ENCODE peak calls at places on chromosomes 5 and 9, in ten cellular contexts. One of them, this sample, is unnamed.
A peak's percentile ranks its signal among the peaks of the same experiment; 100 is the strongest.

GRCh38 chr5:10556331-10556807 is 7.5 kb upstream of the ANKRD33B start:
- DNase-seq in GM12892: no peak
- DNase-seq in adrenal gland: no peak
- DNase-seq in ascending aorta: no peak
- DNase-seq in omental fat pad: no peak
- DNase-seq in stimulated activated CD8-positive, alpha-beta memory T cell treated with anti-CD3 and anti-CD28 coated beads, Interleukin-4, amount 100 ng/mL, for 4 hours: no peak
- DNase-seq in activated T-cell treated with anti-CD3 and anti-CD28 coated beads, Interleukin-2, amount 50 U/mL, for 4 hours: no peak
- DNase-seq in amygdala: no peak
- DNase-seq in activated T-helper 1 cell treated with anti-CD3 and anti-CD28 coated beads, Interleukin-2, amount 50 U/mL, for 16 hours: no peak
- DNase-seq in occipital lobe: no peak
- DNase-seq in this sample: no peak

GRCh38 chr5:20985754-20986153 is 997.8 kb upstream of the CDH18 start:
- DNase-seq in activated T-cell treated with anti-CD3 and anti-CD28 coated beads, Interleukin-2, amount 50 U/mL, for 4 hours: no peak
- DNase-seq in GM12892: no peak
- DNase-seq in occipital lobe: no peak
- DNase-seq in stimulated activated CD8-positive, alpha-beta memory T cell treated with anti-CD3 and anti-CD28 coated beads, Interleukin-4, amount 100 ng/mL, for 4 hours: no peak
- DNase-seq in amygdala: no peak
- DNase-seq in ascending aorta: no peak
- DNase-seq in omental fat pad: no peak
- DNase-seq in adrenal gland: no peak
- DNase-seq in activated T-helper 1 cell treated with anti-CD3 and anti-CD28 coated beads, Interleukin-2, amount 50 U/mL, for 16 hours: no peak
- DNase-seq in this sample: no peak

GRCh38 chr9:23438299-23438907 is 387.6 kb downstream of the ELAVL2 start:
- DNase-seq in activated T-helper 1 cell treated with anti-CD3 and anti-CD28 coated beads, Interleukin-2, amount 50 U/mL, for 16 hours: no peak
- DNase-seq in activated T-cell treated with anti-CD3 and anti-CD28 coated beads, Interleukin-2, amount 50 U/mL, for 4 hours: no peak
- DNase-seq in occipital lobe: no peak
- DNase-seq in ascending aorta: no peak
- DNase-seq in adrenal gland: no peak
- DNase-seq in amygdala: no peak
- DNase-seq in omental fat pad: no peak
- DNase-seq in GM12892: no peak
- DNase-seq in stimulated activated CD8-positive, alpha-beta memory T cell treated with anti-CD3 and anti-CD28 coated beads, Interleukin-4, amount 100 ng/mL, for 4 hours: no peak
- DNase-seq in this sample: no peak

GRCh38 chr5:139210585-139210984 is 12.4 kb upstream of the SIL1 start:
- DNase-seq in omental fat pad: no peak
- DNase-seq in GM12892: no peak
- DNase-seq in activated T-helper 1 cell treated with anti-CD3 and anti-CD28 coated beads, Interleukin-2, amount 50 U/mL, for 16 hours: no peak
- DNase-seq in stimulated activated CD8-positive, alpha-beta memory T cell treated with anti-CD3 and anti-CD28 coated beads, Interleukin-4, amount 100 ng/mL, for 4 hours: no peak
- DNase-seq in activated T-cell treated with anti-CD3 and anti-CD28 coated beads, Interleukin-2, amount 50 U/mL, for 4 hours: no peak
- DNase-seq in occipital lobe: no peak
- DNase-seq in ascending aorta: no peak
- DNase-seq in amygdala: no peak
- DNase-seq in adrenal gland: no peak
- DNase-seq in this sample: no peak

GRCh38 chr5:165410476-165410875 is 1905.1 kb downstream of the MAT2B start:
- DNase-seq in activated T-helper 1 cell treated with anti-CD3 and anti-CD28 coated beads, Interleukin-2, amount 50 U/mL, for 16 hours: no peak
- DNase-seq in stimulated activated CD8-positive, alpha-beta memory T cell treated with anti-CD3 and anti-CD28 coated beads, Interleukin-4, amount 100 ng/mL, for 4 hours: no peak
- DNase-seq in activated T-cell treated with anti-CD3 and anti-CD28 coated beads, Interleukin-2, amount 50 U/mL, for 4 hours: no peak
- DNase-seq in omental fat pad: no peak
- DNase-seq in ascending aorta: no peak
- DNase-seq in amygdala: no peak
- DNase-seq in GM12892: no peak
- DNase-seq in adrenal gland: no peak
- DNase-seq in occipital lobe: no peak
- DNase-seq in this sample: no peak

GRCh38 chr9:115373000-115373709 is 255.2 kb upstream of the TNC start:
- DNase-seq in ascending aorta: no peak
- DNase-seq in activated T-cell treated with anti-CD3 and anti-CD28 coated beads, Interleukin-2, amount 50 U/mL, for 4 hours: no peak
- DNase-seq in occipital lobe: no peak
- DNase-seq in activated T-helper 1 cell treated with anti-CD3 and anti-CD28 coated beads, Interleukin-2, amount 50 U/mL, for 16 hours: no peak
- DNase-seq in omental fat pad: peak; percentile 34
- DNase-seq in GM12892: no peak
- DNase-seq in amygdala: no peak
- DNase-seq in adrenal gland: no peak
- DNase-seq in stimulated activated CD8-positive, alpha-beta memory T cell treated with anti-CD3 and anti-CD28 coated beads, Interleukin-4, amount 100 ng/mL, for 4 hours: no peak
- DNase-seq in this sample: peak; percentile 12

GRCh38 chr5:9954869-9955268 is 294.8 kb downstream of the ATPSCKMT start:
- DNase-seq in ascending aorta: no peak
- DNase-seq in adrenal gland: no peak
- DNase-seq in stimulated activated CD8-positive, alpha-beta memory T cell treated with anti-CD3 and anti-CD28 coated beads, Interleukin-4, amount 100 ng/mL, for 4 hours: no peak
- DNase-seq in activated T-helper 1 cell treated with anti-CD3 and anti-CD28 coated beads, Interleukin-2, amount 50 U/mL, for 16 hours: no peak
- DNase-seq in GM12892: no peak
- DNase-seq in activated T-cell treated with anti-CD3 and anti-CD28 coated beads, Interleukin-2, amount 50 U/mL, for 4 hours: no peak
- DNase-seq in omental fat pad: no peak
- DNase-seq in occipital lobe: no peak
- DNase-seq in amygdala: no peak
- DNase-seq in this sample: no peak

GRCh38 chr5:76524101-76524835 is 98.9 kb downstream of the F2RL2 start:
- DNase-seq in stimulated activated CD8-positive, alpha-beta memory T cell treated with anti-CD3 and anti-CD28 coated beads, Interleukin-4, amount 100 ng/mL, for 4 hours: no peak
- DNase-seq in occipital lobe: no peak
- DNase-seq in amygdala: no peak
- DNase-seq in activated T-helper 1 cell treated with anti-CD3 and anti-CD28 coated beads, Interleukin-2, amount 50 U/mL, for 16 hours: no peak
- DNase-seq in adrenal gland: no peak
- DNase-seq in activated T-cell treated with anti-CD3 and anti-CD28 coated beads, Interleukin-2, amount 50 U/mL, for 4 hours: no peak
- DNase-seq in ascending aorta: no peak
- DNase-seq in GM12892: no peak
- DNase-seq in omental fat pad: no peak
- DNase-seq in this sample: no peak

GRCh38 chr5:172141949-172142319 is 46.1 kb downstream of the STK10 start:
- DNase-seq in activated T-helper 1 cell treated with anti-CD3 and anti-CD28 coated beads, Interleukin-2, amount 50 U/mL, for 16 hours: no peak
- DNase-seq in amygdala: no peak
- DNase-seq in GM12892: no peak
- DNase-seq in omental fat pad: no peak
- DNase-seq in stimulated activated CD8-positive, alpha-beta memory T cell treated with anti-CD3 and anti-CD28 coated beads, Interleukin-4, amount 100 ng/mL, for 4 hours: no peak
- DNase-seq in activated T-cell treated with anti-CD3 and anti-CD28 coated beads, Interleukin-2, amount 50 U/mL, for 4 hours: no peak
- DNase-seq in occipital lobe: no peak
- DNase-seq in ascending aorta: no peak
- DNase-seq in adrenal gland: no peak
- DNase-seq in this sample: no peak

GRCh38 chr9:137114220-137114612 is 317 bp downstream of the DPP7 start:
- DNase-seq in GM12892: peak; percentile 67
- DNase-seq in occipital lobe: no peak
- DNase-seq in stimulated activated CD8-positive, alpha-beta memory T cell treated with anti-CD3 and anti-CD28 coated beads, Interleukin-4, amount 100 ng/mL, for 4 hours: no peak
- DNase-seq in ascending aorta: no peak
- DNase-seq in activated T-helper 1 cell treated with anti-CD3 and anti-CD28 coated beads, Interleukin-2, amount 50 U/mL, for 16 hours: no peak
- DNase-seq in omental fat pad: no peak
- DNase-seq in adrenal gland: no peak
- DNase-seq in activated T-cell treated with anti-CD3 and anti-CD28 coated beads, Interleukin-2, amount 50 U/mL, for 4 hours: no peak
- DNase-seq in amygdala: no peak
- DNase-seq in this sample: no peak

GRCh38 chr5:146402949-146403348 is 44.2 kb upstream of the TCERG1 start:
- DNase-seq in activated T-cell treated with anti-CD3 and anti-CD28 coated beads, Interleukin-2, amount 50 U/mL, for 4 hours: no peak
- DNase-seq in GM12892: no peak
- DNase-seq in stimulated activated CD8-positive, alpha-beta memory T cell treated with anti-CD3 and anti-CD28 coated beads, Interleukin-4, amount 100 ng/mL, for 4 hours: no peak
- DNase-seq in amygdala: no peak
- DNase-seq in omental fat pad: no peak
- DNase-seq in activated T-helper 1 cell treated with anti-CD3 and anti-CD28 coated beads, Interleukin-2, amount 50 U/mL, for 16 hours: no peak
- DNase-seq in ascending aorta: no peak
- DNase-seq in occipital lobe: no peak
- DNase-seq in adrenal gland: no peak
- DNase-seq in this sample: no peak

GRCh38 chr9:76395381-76395780 is 1.2 kb upstream of the RFK start:
- DNase-seq in occipital lobe: no peak
- DNase-seq in stimulated activated CD8-positive, alpha-beta memory T cell treated with anti-CD3 and anti-CD28 coated beads, Interleukin-4, amount 100 ng/mL, for 4 hours: no peak
- DNase-seq in activated T-helper 1 cell treated with anti-CD3 and anti-CD28 coated beads, Interleukin-2, amount 50 U/mL, for 16 hours: no peak
- DNase-seq in GM12892: no peak
- DNase-seq in ascending aorta: no peak
- DNase-seq in omental fat pad: no peak
- DNase-seq in amygdala: no peak
- DNase-seq in adrenal gland: peak; percentile 62
- DNase-seq in activated T-cell treated with anti-CD3 and anti-CD28 coated beads, Interleukin-2, amount 50 U/mL, for 4 hours: no peak
- DNase-seq in this sample: no peak

GRCh38 chr5:178416919-178417318 is 173.3 kb downstream of the COL23A1 start:
- DNase-seq in stimulated activated CD8-positive, alpha-beta memory T cell treated with anti-CD3 and anti-CD28 coated beads, Interleukin-4, amount 100 ng/mL, for 4 hours: no peak
- DNase-seq in occipital lobe: no peak
- DNase-seq in GM12892: no peak
- DNase-seq in ascending aorta: no peak
- DNase-seq in adrenal gland: peak; percentile 9
- DNase-seq in omental fat pad: no peak
- DNase-seq in amygdala: no peak
- DNase-seq in activated T-helper 1 cell treated with anti-CD3 and anti-CD28 coated beads, Interleukin-2, amount 50 U/mL, for 16 hours: no peak
- DNase-seq in activated T-cell treated with anti-CD3 and anti-CD28 coated beads, Interleukin-2, amount 50 U/mL, for 4 hours: no peak
- DNase-seq in this sample: no peak